ENCODE peak calls at places on chromosome 6, in four cellular contexts. X is transverse colon, N is ovary, M is right lobe of liver. Z is an unnamed sample.
A peak's percentile ranks its signal among the peaks of the same experiment; 100 is the strongest.

GRCh38 chr6:2454180-2454579 is 208.8 kb upstream of the GMDS start:
- DNase-seq in X (no peak), N (no peak), M (no peak), Z (no peak)

GRCh38 chr6:24720131-24720603 is 1.2 kb upstream of the C6orf62 start:
- DNase-seq in X (peak; percentile 70), N (peak; percentile 57), M (peak; percentile 73), Z (peak; percentile 51)

GRCh38 chr6:75935473-75935793 is 137.0 kb downstream of the IMPG1 start:
- DNase-seq in X (no peak), N (no peak), M (no peak), Z (no peak)

GRCh38 chr6:49949062-49949461 is 14.9 kb downstream of the DEFB114 start:
- DNase-seq in X (no peak), N (no peak), M (no peak), Z (no peak)

GRCh38 chr6:98827295-98828159 is 6.8 kb upstream of the POU3F2 start:
- DNase-seq in X (no peak), N (no peak), M (no peak), Z (no peak)

GRCh38 chr6:94859924-94860323 is 717.4 kb upstream of the MANEA start:
- DNase-seq in X (no peak), N (no peak), M (no peak), Z (no peak)

GRCh38 chr6:46704562-46704961 is 16.9 kb downstream of the TDRD6 start:
- DNase-seq in X (no peak), N (no peak), M (no peak), Z (no peak)

GRCh38 chr6:144064831-144065668 is 30.3 kb downstream of the SF3B5 start:
- DNase-seq in X (peak; percentile 70), N (no peak), M (no peak), Z (no peak)

GRCh38 chr6:150267686-150268561 is 100.9 kb upstream of the IYD start:
- DNase-seq in X (no peak), N (no peak), M (no peak), Z (peak; percentile 78)

GRCh38 chr6:3220366-3220765 is 7.1 kb downstream of the TUBB2B start:
- DNase-seq in X (no peak), N (no peak), M (no peak), Z (no peak)

GRCh38 chr6:139852484-139853140 is 478.2 kb upstream of the CITED2 start:
- DNase-seq in X (peak; percentile 19), N (no peak), M (no peak), Z (no peak)

GRCh38 chr6:157788180-157788579 is 34.9 kb upstream of the SNX9 start:
- DNase-seq in X (no peak), N (no peak), M (no peak), Z (no peak)

GRCh38 chr6:125952764-125953501 is 3.6 kb upstream of the HINT3 start:
- DNase-seq in X (peak; percentile 23), N (no peak), M (no peak), Z (no peak)

GRCh38 chr6:145271601-145272000 is 463.7 kb downstream of the EPM2A start:
- DNase-seq in X (no peak), N (no peak), M (no peak), Z (no peak)

GRCh38 chr6:134196568-134197301 is 121.2 kb downstream of the SGK1 start:
- DNase-seq in X (no peak), N (no peak), M (no peak), Z (no peak)

GRCh38 chr6:95242560-95242959 is 334.8 kb upstream of the MANEA start:
- DNase-seq in X (no peak), N (no peak), M (no peak), Z (no peak)

GRCh38 chr6:150537481-150537880 is 62.2 kb upstream of the PLEKHG1 start:
- DNase-seq in X (no peak), N (no peak), M (no peak), Z (no peak)

GRCh38 chr6:149032599-149033405 is 284.7 kb upstream of the TAB2 start:
- DNase-seq in X (no peak), N (peak; percentile 63), M (no peak), Z (no peak)

GRCh38 chr6:163828038-163828790 is 413.7 kb downstream of the QKI start:
- DNase-seq in X (no peak), N (no peak), M (no peak), Z (no peak)

GRCh38 chr6:107264357-107264831 is 149.1 kb upstream of the BEND3 start:
- DNase-seq in X (no peak), N (no peak), M (no peak), Z (no peak)

GRCh38 chr6:161135695-161136591 is 137.9 kb downstream of the AGPAT4 start:
- DNase-seq in X (no peak), N (no peak), M (no peak), Z (no peak)

GRCh38 chr6:149559389-149559788 is 6.8 kb upstream of the GINM1 start:
- DNase-seq in X (no peak), N (no peak), M (no peak), Z (no peak)

GRCh38 chr6:57250348-57250747 is 28.2 kb upstream of the RAB23 start:
- DNase-seq in X (no peak), N (no peak), M (no peak), Z (no peak)

GRCh38 chr6:127299522-127300240 is 33.0 kb downstream of the RNF146 start:
- DNase-seq in X (no peak), N (no peak), M (no peak), Z (no peak)

GRCh38 chr6:56669041-56669440 is 26.4 kb upstream of the DST start:
- DNase-seq in X (no peak), N (no peak), M (no peak), Z (no peak)

GRCh38 chr6:138500867-138501446 is 1.7 kb upstream of the NHSL1 start:
- DNase-seq in X (no peak), N (no peak), M (no peak), Z (no peak)

GRCh38 chr6:127939442-127940066 is 38.7 kb upstream of the THEMIS start:
- DNase-seq in X (no peak), N (no peak), M (no peak), Z (no peak)

GRCh38 chr6:56897789-56898509 is 57.0 kb upstream of the BEND6 start:
- DNase-seq in X (no peak), N (no peak), M (no peak), Z (no peak)

GRCh38 chr6:37432916-37433656 is at the start of gene CMTR1:
- DNase-seq in X (peak; percentile 97), N (peak; percentile 92), M (peak; percentile 98), Z (peak; percentile 85)

GRCh38 chr6:37432590-37432915 is 468 bp upstream of the CMTR1 start:
- DNase-seq in X (no peak), N (no peak), M (no peak), Z (no peak)

GRCh38 chr6:37435816-37436215 is 2.8 kb downstream of the CMTR1 start:
- DNase-seq in X (no peak), N (no peak), M (no peak), Z (no peak)

GRCh38 chr6:37435373-37435772 is 2.4 kb downstream of the CMTR1 start:
- DNase-seq in X (no peak), N (no peak), M (no peak), Z (no peak)

DNA sequence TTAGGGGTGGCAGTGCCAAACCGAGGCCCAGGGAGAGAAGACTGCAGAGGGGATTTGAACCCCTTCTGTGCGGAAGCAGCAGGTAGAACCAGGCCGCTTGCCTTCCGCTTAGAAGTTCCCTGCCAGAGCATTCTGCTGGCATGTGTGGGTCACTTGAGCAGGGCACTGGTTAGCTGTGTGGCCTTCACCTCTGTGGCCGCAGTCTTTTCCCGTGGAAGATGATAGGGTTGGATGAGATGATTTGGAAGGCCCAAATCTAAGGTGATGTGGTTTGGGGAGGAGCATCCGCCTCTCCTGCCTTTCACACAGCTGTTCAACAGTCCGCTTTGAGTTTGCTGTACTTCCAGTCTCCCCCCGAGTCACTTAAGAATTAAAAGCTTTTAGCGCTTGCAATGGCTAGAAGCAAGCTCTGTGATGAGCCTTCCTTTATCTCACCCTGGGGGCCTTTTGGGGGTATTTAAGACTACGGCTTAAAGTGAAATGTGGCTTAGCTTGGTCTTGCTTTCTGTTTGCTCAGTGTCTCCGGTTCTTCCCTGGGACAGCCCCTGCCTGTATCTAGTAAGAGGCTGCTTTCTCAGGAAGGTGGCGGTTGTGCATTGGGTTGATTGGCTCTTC is 743 bp downstream of the CMTR1 start:
- DNase-seq in X (no peak), N (no peak), M (no peak), Z (peak; percentile 15)
- H3K27ac ChIP-seq in X (peak overlapping the region; percentile 96), N (peak overlapping the region; percentile 97), M (peak overlapping the region; percentile 64), Z (peak overlapping the region; percentile 91)

GRCh38 chr6:6971369-6971768 is 136.4 kb upstream of the RREB1 start:
- DNase-seq in X (no peak), N (no peak), M (peak; percentile 86), Z (no peak)

GRCh38 chr6:6969761-6970223 is 138.0 kb upstream of the RREB1 start:
- DNase-seq in X (peak; percentile 89), N (no peak), M (no peak), Z (no peak)

GRCh38 chr6:6968731-6969552 is 138.8 kb upstream of the RREB1 start:
- DNase-seq in X (no peak), N (no peak), M (no peak), Z (no peak)

GRCh38 chr6:6972456-6972855 is 135.3 kb upstream of the RREB1 start:
- DNase-seq in X (no peak), N (no peak), M (no peak), Z (no peak)

DNA sequence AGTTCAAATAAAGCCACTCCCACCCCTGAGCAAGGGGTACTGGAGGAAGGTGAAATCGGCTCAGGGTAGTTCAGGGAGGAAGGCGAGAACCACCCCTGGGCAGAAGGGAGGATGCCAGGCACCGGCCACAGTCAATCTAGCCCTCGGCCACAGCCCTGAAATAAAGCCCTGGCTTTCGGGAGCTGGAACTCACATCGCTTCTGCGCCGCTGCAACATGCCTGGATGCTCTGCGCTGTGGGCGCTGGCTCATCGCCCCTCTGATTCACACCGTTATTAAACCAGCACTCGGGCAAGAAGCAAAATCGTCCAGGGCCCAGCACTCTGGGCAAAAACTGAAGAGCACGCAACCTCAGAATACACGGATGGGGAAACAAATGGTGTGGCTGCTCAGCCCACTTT is 136.9 kb upstream of the RREB1 start:
- DNase-seq in X (no peak), N (no peak), M (no peak), Z (no peak)
- H3K4me1 ChIP-seq in X (no peaks in the 10 kb centered on the region), N (peaks cover 1% of the 10 kb centered on the region), M (no peaks in the 10 kb centered on the region), Z (peaks cover 6% of the 10 kb centered on the region)

GRCh38 chr6:4727671-4728435 is 48.4 kb upstream of the CDYL start:
- DNase-seq in X (peak; percentile 63), N (no peak), M (no peak), Z (no peak)
- TF ChIP-seq POLR2A in X (no peak), N (no peak), M (no peak), Z (no peak)

DNA sequence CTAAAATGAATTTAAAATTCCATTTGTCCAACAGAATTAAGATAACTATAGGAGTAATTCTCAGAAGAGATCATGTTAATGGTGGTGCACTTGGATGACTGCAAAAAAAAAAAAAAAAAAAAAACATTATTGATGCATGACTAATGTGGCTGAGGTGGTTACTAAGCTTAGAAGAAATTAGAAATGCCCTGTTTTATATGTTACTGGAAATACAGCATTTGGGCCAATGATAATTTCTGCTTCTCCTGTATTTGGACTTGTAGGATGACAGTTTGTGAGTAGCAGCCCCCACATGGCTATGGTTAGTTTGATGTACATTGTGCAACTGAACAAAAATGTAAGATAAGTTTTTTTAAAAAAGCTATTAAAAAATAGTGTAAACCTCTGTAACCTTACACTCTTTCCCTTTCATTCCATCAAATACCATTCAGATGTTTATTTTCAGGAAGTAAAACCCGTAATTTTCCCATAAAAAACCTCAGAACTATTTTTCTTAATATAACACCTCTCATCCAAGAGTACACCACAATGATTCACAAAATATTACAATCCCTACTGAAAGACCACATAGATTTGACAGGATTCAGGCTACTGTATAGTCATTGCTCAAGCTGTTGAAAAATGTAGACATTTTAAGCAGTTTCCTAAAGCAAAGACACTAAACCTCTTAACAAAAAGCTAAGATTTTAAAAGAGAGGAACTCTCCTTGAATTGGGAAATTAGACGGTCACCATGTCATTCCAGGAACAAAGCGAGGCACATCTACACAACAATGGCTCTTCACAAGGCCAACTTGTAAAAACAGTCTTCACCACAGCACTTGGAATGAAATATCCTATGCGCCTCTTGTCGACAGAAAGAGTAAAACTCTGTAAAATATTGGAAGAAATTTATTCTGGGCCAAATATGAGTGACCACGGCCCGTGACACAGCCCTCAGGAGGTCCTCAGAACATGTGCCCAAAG is 83.0 kb downstream of the WDR27 start:
- DNase-seq in X (no peak), N (no peak), M (no peak), Z (no peak)
- H3K27ac ChIP-seq in X (no peak overlapping the region), N (no peak overlapping the region), M (no peak overlapping the region), Z (no peak overlapping the region)

Z was measured in gastrocnemius medialis.